ENCODE peak calls at places on chromosomes 2 and 18, in seven cellular contexts. L is BJ, H is cardiac fibroblast, B is A549, E is cardiac muscle cell, N is tibial nerve, F is Peyer's patch. A is an unnamed sample.

GRCh38 chr2:70954886-70955285 is 19.2 kb downstream of the ATP6V1B1 start:
- DNase-seq in L (no peak), H (no peak), B (no peak), E (no peak), N (no peak), F (peak), A (no peak)

GRCh38 chr2:131022731-131023130 is 70.5 kb downstream of the FAM168B start:
- DNase-seq in L (no peak), H (peak), B (no peak), E (no peak), N (no peak), F (no peak), A (no peak)

GRCh38 chr18:36628435-36629094 is 200.2 kb downstream of the TPGS2 start:
- DNase-seq in L (peak), H (peak), B (no peak), E (no peak), N (no peak), F (no peak), A (no peak)

GRCh38 chr18:47731276-47731675 is 199.2 kb downstream of the SMAD2 start:
- DNase-seq in L (no peak), H (no peak), B (no peak), E (no peak), N (no peak), F (no peak), A (no peak)

GRCh38 chr2:44933434-44933951 is 8.0 kb upstream of the SIX3 start:
- DNase-seq in L (no peak), H (no peak), B (no peak), E (no peak), N (no peak), F (no peak), A (no peak)

GRCh38 chr18:42341423-42341822 is 386.4 kb downstream of the PIK3C3 start:
- DNase-seq in L (no peak), H (no peak), B (no peak), E (no peak), N (no peak), F (no peak), A (no peak)

GRCh38 chr2:118387509-118387908 is 299.2 kb downstream of the INSIG2 start:
- DNase-seq in L (peak), H (peak), B (peak), E (no peak), N (no peak), F (no peak), A (peak)

GRCh38 chr2:174764281-174765063 is at the start of gene CHRNA1:
- DNase-seq in L (no peak), H (no peak), B (no peak), E (no peak), N (no peak), F (no peak), A (no peak)

GRCh38 chr2:48043301-48043700 is 137.0 kb upstream of the FBXO11 start:
- DNase-seq in L (no peak), H (no peak), B (no peak), E (peak), N (no peak), F (no peak), A (no peak)

GRCh38 chr2:159108178-159108893 is 139.9 kb downstream of the TANC1 start:
- DNase-seq in L (no peak), H (no peak), B (no peak), E (peak), N (no peak), F (no peak), A (no peak)

GRCh38 chr2:111169268-111169667 is 48.6 kb downstream of the BCL2L11 start:
- DNase-seq in L (no peak), H (no peak), B (no peak), E (no peak), N (no peak), F (no peak), A (no peak)

GRCh38 chr2:129396980-129397599 is 582.4 kb upstream of the RAB6C start:
- DNase-seq in L (no peak), H (peak), B (peak), E (peak), N (peak), F (no peak), A (no peak)

GRCh38 chr2:232455426-232456255 is at the start of gene ALPI:
- DNase-seq in L (no peak), H (no peak), B (no peak), E (no peak), N (no peak), F (no peak), A (no peak)

GRCh38 chr18:5490753-5491240 is 53.0 kb downstream of the EPB41L3 start:
- DNase-seq in L (no peak), H (no peak), B (no peak), E (no peak), N (no peak), F (no peak), A (no peak)

GRCh38 chr18:5488844-5489243 is 55.0 kb downstream of the EPB41L3 start:
- DNase-seq in L (no peak), H (peak), B (no peak), E (no peak), N (no peak), F (no peak), A (no peak)
- H3K4me3 ChIP-seq in L (no peak), H (no peak), B (no peak), E (no peak), N (no peak), F (no peak), A (no peak)

GRCh38 chr18:21602302-21602592 is 1.7 kb upstream of the ESCO1 start:
- DNase-seq in L (no peak), H (no peak), B (no peak), E (no peak), N (no peak), F (peak), A (no peak)

GRCh38 chr18:21597616-21598015 is 2.9 kb downstream of the ESCO1 start:
- DNase-seq in L (no peak), H (no peak), B (no peak), E (no peak), N (no peak), F (no peak), A (no peak)

GRCh38 chr18:21598726-21599584 is 1.5 kb downstream of the ESCO1 start:
- DNase-seq in L (no peak), H (peak), B (peak), E (no peak), N (no peak), F (no peak), A (no peak)

GRCh38 chr18:21600526-21601410 is at the start of gene ESCO1:
- DNase-seq in L (peak), H (peak), B (peak), E (peak), N (peak), F (peak), A (peak)

GRCh38 chr18:21599585-21600525 is 649 bp downstream of the ESCO1 start:
- DNase-seq in L (no peak), H (peak), B (no peak), E (peak), N (no peak), F (peak), A (peak)
- TF ChIP-seq CTCF in L (peak), H (peak), B (no peak), E (no peak), N (no peak), F (peak), A (no peak)

GRCh38 chr2:68832161-68832869 is 38.9 kb downstream of the BMP10 start:
- DNase-seq in L (no peak), H (peak), B (peak), E (peak), N (peak), F (peak), A (no peak)
- H3K4me3 ChIP-seq in L (no peak), H (no peak), B (no peak), E (no peak), N (no peak), F (no peak), A (no peak)

DNA sequence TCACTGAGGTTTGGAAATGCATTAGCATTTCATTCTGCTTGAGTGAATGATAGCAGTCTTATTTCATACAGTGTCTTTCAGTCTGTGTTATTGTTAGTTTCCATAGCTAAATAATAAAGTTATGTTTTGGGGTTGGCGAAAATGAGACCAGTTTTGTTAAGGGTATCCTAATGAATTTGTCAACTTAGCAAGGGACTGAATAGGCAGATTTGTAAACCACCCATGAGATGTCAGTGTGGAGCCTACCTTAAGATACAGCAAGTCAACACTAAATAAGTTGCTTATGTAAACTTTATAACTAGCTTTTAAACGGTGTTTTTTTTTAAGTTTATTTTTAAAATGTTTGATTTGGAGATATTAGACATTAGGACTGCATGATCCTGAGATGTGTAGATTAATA is 11.9 kb downstream of the NAPG start:
- DNase-seq in L (no peak), H (no peak), B (no peak), E (no peak), N (no peak), F (no peak), A (no peak)
- TF ChIP-seq CTCF in L (no peak), H (no peak), B (no peak), E (no peak), N (no peak), F (no peak), A (no peak)

GRCh38 chr2:192195548-192196418 is 1.1 kb upstream of the TMEFF2 start:
- DNase-seq in L (no peak), H (peak), B (peak), E (peak), N (no peak), F (no peak), A (no peak)
- H3K4me3 ChIP-seq in L (peak), H (peak), B (peak), E (peak), N (peak), F (peak), A (peak)

DNA sequence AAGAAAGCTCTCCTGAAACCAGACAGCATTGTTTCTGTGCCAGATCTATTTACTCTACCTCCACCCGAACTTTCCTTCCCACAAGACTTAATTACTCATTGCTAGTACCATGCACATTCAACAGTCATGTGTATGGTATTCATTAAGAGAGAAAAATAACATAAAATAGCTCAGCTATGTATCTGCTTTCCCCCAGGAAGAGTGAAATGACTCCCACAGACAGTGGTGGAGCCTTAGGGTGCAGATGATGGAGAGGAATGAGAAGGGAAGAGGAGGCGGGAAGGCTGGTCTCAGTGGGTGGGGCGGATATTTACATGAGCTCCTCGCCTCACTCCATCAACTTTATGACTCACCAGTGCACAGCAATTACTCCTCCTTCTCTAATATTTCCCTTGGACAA is 724.5 kb downstream of the EPHA4 start:
- DNase-seq in L (peak), H (peak), B (peak), E (no peak), N (no peak), F (no peak), A (peak)
- TF ChIP-seq CTCF in L (no peak), H (no peak), B (no peak), E (no peak), N (no peak), F (no peak), A (no peak)

GRCh38 chr2:187656123-187656522 is 101.9 kb upstream of the TFPI start:
- DNase-seq in L (no peak), H (no peak), B (no peak), E (no peak), N (no peak), F (no peak), A (no peak)

GRCh38 chr2:187654535-187654934 is 100.3 kb upstream of the TFPI start:
- DNase-seq in L (no peak), H (no peak), B (no peak), E (no peak), N (no peak), F (no peak), A (no peak)

GRCh38 chr2:187658952-187659525 is 104.8 kb upstream of the TFPI start:
- DNase-seq in L (no peak), H (peak), B (peak), E (peak), N (no peak), F (no peak), A (no peak)

DNA sequence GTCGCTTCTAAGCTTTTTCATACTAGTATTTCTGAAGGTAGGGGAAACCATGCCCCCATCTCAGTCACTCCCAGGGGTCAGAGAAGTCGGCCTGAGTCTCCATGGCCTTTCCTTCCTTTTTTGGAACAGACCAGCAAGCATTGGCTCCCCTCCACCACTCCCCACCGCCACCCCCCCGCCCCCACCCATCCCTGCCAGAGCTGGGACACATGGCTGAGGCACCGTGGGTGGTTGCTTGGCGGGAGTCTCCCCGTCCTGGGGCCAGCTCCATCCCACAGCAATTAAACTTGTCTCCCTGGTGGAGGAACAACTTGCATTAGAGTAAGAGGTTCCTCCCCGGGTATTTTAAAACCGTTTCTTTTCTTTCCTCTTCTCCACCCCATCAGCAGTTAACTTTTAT is 100.8 kb upstream of the TFPI start:
- DNase-seq in L (no peak), H (no peak), B (no peak), E (no peak), N (no peak), F (no peak), A (no peak)
- H3K4me3 ChIP-seq in L (no peak), H (no peak), B (no peak), E (no peak), N (no peak), F (no peak), A (no peak)